ENCODE peak calls at places on chromosomes 5 and 9, in four cellular contexts. Y is upper lobe of left lung, E is A549, T is Peyer's patch. Z is an unnamed sample.

GRCh38 chr9:20529837-20530236 is 92.5 kb downstream of the MLLT3 start:
- DNase-seq in Y (no peak), E (no peak), T (no peak), Z (no peak)

GRCh38 chr5:156367602-156368001 is 40.6 kb downstream of the SGCD start:
- DNase-seq in Y (no peak), E (no peak), T (no peak), Z (no peak)

GRCh38 chr5:173645437-173645807 is 29.0 kb upstream of the BOD1 start:
- DNase-seq in Y (peak), E (no peak), T (no peak), Z (no peak)

GRCh38 chr9:136545065-136545965 is 533 bp downstream of the NOTCH1 start:
- DNase-seq in Y (peak), E (no peak), T (peak), Z (no peak)

GRCh38 chr5:56286015-56286992 is 53.2 kb upstream of the ANKRD55 start:
- DNase-seq in Y (no peak), E (no peak), T (no peak), Z (no peak)

GRCh38 chr9:133733074-133733408 is 5.1 kb downstream of the SARDH start:
- DNase-seq in Y (no peak), E (peak), T (no peak), Z (peak)

GRCh38 chr9:125746774-125747052 is 460 bp upstream of the PBX3 start:
- DNase-seq in Y (no peak), E (no peak), T (no peak), Z (no peak)

GRCh38 chr5:40223884-40224402 is 455.8 kb upstream of the PTGER4 start:
- DNase-seq in Y (no peak), E (no peak), T (no peak), Z (no peak)

GRCh38 chr5:15545082-15545481 is 45.1 kb downstream of the FBXL7 start:
- DNase-seq in Y (no peak), E (no peak), T (no peak), Z (no peak)

GRCh38 chr5:36459191-36460135 is 146.9 kb upstream of the SLC1A3 start:
- DNase-seq in Y (no peak), E (peak), T (no peak), Z (no peak)

GRCh38 chr5:127031147-127031862 is 947 bp upstream of the MARCHF3 start:
- DNase-seq in Y (peak), E (peak), T (no peak), Z (no peak)

GRCh38 chr5:159504857-159505304 is 174.6 kb upstream of the IL12B start:
- DNase-seq in Y (no peak), E (no peak), T (no peak), Z (no peak)
- H3K27ac ChIP-seq in Y (peak), E (peak), T (peak), Z (peak)

DNA sequence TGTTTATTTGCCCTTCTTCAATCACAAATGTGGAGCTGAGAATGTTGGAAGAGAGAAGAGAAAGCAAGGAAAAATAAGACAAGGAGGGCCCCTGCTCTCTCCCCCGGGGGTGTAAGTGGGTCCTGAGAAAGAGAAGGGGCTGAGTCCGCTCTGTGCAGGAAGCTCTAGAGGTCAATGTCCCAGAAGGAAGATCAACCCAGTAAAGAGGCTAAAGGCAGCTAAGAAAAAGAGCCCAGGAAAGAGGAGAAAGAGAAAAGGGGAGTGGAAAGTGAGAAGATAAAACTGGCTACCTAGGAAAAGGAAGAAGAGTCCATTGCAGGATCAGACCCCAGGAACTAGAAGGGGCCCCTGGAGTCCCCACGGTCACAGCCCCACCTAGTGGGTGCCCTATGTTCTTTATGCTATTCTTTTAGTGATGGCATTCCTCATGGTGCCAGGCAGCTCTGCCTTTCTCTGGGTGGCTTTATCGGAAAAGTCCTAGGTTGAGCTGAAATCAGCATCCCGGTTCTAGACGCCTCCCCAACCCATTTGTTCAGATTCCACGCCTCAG is 583.4 kb downstream of the ACTL7B start:
- DNase-seq in Y (no peak), E (peak), T (peak), Z (no peak)
- H3K4me3 ChIP-seq in Y (no peak), E (no peak), T (no peak), Z (no peak)

DNA sequence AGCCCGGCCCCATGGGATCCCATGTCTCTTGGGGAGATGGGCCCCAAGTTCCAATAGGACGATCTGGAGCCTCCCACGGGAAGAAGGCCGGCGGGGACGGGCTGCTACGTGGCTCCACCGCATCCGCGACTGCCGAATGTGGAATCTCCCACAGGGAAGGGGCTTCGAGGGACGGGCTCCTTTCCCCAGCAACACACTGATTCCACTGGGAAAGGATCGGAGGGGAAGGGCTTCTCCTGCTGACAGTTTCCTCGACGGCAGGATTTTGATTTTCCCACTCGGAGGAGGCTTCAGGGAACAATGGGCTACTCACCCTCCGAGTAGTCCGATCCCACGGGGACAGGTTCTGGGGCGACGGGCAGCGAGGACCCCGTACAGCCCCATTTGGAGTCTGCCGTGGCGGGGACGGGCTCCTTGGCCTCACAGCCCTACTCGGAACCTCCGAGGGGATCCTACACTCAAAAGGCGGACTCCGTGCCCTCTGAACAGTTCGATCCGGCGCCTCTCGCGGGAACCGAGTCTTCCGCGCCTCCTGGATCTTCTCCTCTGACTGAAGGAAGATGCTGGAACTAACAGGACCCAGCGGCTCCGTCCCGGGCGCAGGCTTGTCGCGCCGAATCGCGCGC is 1.3 kb downstream of the PROB1 start:
- DNase-seq in Y (no peak), E (no peak), T (no peak), Z (no peak)
- TF ChIP-seq POLR2A in Y (no peak), E (no peak), T (no peak), Z (no peak)

GRCh38 chr9:134814598-134815215 is 65.9 kb upstream of the FCN2 start:
- DNase-seq in Y (peak), E (no peak), T (no peak), Z (no peak)

GRCh38 chr9:134813841-134814240 is 66.8 kb upstream of the FCN2 start:
- DNase-seq in Y (peak), E (no peak), T (no peak), Z (no peak)

GRCh38 chr9:134809296-134809695 is 71.3 kb upstream of the FCN2 start:
- DNase-seq in Y (no peak), E (no peak), T (no peak), Z (no peak)

GRCh38 chr9:134811079-134811672 is 69.4 kb upstream of the FCN2 start:
- DNase-seq in Y (no peak), E (no peak), T (no peak), Z (no peak)

DNA sequence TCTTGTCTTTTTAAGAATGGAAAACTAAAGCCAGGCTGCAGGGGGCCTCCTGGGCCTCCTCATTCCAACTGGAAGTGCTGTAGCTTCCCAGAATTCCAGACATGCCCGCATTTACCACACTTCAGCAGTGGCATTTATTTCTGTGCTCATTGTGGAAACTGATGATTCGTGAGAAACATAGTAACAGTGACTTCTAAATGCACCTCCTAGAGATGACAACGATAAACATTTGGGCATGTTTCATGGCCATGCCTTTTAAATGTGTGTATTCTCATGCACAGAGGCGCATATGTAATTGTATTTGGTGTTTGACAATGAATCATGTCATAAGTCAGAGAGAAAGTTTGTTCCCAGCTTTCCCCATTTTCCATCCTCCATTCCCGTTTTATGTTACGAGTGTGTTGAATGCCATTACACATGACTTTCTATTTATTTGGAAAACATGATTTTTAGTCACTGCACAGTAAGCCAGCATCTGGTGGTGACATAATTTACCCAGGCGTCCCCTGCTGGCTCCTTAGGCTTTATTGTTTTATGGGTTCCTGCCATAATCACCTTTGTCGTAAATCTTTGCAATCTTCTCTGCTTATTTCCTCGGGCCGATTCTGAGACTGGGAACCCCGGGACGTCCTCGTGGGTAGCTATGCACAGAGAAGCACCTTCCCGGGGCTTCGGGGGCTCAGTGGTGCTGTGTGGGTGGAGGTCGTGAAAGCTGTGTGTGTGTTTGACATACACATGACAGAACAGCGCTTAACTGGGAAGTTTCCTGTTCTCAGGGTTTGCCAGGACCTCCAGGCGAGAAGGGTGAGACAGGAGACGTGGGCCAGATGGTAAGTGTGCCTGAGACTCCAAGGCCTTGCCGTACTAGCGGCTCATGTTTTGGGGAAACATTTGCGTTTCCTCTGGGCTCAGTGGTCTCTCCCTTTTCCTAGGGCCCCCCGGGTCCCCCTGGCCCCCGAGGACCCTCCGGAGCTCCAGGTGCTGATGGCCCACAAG is 68.6 kb upstream of the FCN2 start:
- DNase-seq in Y (no peak), E (no peak), T (no peak), Z (no peak)
- H3K27ac ChIP-seq in Y (no peak), E (no peak), T (no peak), Z (no peak)

GRCh38 chr9:101736723-101737122 is 1.7 kb downstream of the GRIN3A start:
- DNase-seq in Y (no peak), E (no peak), T (no peak), Z (no peak)
- H3K4me3 ChIP-seq in Y (no peak), E (no peak), T (no peak), Z (no peak)

GRCh38 chr5:140639093-140639821 is at the start of gene TMCO6:
- DNase-seq in Y (peak), E (peak), T (peak), Z (peak)
- TF ChIP-seq POLR2A in Y (no peak), E (peak), T (peak), Z (peak)

GRCh38 chr9:14211564-14211963 is 102.4 kb downstream of the NFIB start:
- DNase-seq in Y (peak), E (no peak), T (no peak), Z (no peak)
- H3K27ac ChIP-seq in Y (no peak), E (peak), T (peak), Z (peak)

GRCh38 chr5:52786937-52787599 is 648 bp upstream of the ITGA1 start:
- DNase-seq in Y (no peak), E (peak), T (peak), Z (no peak)
- H3K4me3 ChIP-seq in Y (peak), E (peak), T (peak), Z (peak)

DNA sequence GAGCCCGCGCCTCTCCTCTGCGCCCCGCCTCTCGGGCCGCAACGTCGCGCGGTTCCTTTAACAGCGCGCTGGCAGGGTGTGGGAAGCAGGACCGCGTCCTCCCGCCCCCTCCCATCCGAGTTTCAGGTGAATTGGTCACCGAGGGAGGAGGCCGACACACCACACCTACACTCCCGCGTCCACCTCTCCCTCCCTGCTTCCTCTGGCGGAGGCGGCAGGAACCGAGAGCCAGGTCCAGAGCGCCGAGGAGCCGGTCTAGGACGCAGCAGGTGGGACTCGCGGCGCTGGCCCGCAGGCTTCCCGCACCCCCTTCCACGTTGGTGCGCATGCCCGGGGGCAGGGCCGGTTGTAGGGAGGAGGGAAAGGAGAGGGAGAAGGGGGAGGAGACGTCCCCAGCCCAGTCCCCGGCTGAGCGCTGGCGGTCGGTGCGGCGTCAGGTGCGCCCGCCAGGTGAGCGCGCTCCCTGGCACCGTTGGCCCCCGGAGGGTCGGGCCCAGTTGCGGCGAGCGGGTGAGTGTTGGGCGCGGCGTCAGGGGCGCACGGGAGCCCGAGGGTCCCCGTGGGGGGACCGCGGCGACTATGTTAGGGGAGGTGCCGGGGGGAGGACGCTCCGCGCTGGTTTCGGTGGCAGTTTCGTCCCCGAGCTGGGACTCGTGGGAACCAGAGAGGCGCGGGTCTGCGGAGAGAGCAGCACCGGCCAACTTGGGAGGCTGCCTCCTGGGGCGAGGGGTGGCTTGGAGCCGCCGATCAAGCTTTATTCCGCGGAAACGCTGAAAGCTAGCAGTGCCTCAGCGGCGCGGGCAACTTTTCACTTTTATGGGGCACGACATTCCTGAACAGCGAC is at the start of gene OCLN:
- DNase-seq in Y (peak), E (peak), T (no peak), Z (peak)
- TF ChIP-seq POLR2A in Y (no peak), E (peak), T (peak), Z (peak)

Z was measured in breast epithelium.